ENCODE peak calls at places on chromosomes 3 and 15, in eight cellular contexts. M, W, O, L, H, E, K and T are unnamed samples.

GRCh38 chr15:94934440-94934839 is 703.1 kb downstream of the MCTP2 start:
- DNase-seq in W (no peak), K (no peak), L (no peak), E (no peak), M (no peak), O (no peak), H (no peak), T (no peak)

GRCh38 chr3:194231840-194232832 is 96.2 kb downstream of the HES1 start:
- DNase-seq in O (no peak), M (no peak), L (no peak), K (no peak), H (no peak), W (peak; percentile 15), E (no peak), T (no peak)

GRCh38 chr3:185342458-185343169 is 20.3 kb upstream of the MAP3K13 start:
- DNase-seq in H (no peak), W (no peak), O (no peak), K (no peak), L (no peak), E (no peak), M (peak; percentile 50), T (no peak)

GRCh38 chr3:30004481-30004880 is 601.9 kb upstream of the TGFBR2 start:
- DNase-seq in O (no peak), W (no peak), E (no peak), H (no peak), L (no peak), M (no peak), K (no peak), T (no peak)

GRCh38 chr15:56752986-56753385 is 19.7 kb upstream of the ZNF280D start:
- DNase-seq in K (no peak), M (no peak), H (no peak), O (no peak), W (no peak), L (no peak), E (no peak), T (no peak)

GRCh38 chr3:192408721-192409151 is 318.6 kb downstream of the FGF12 start:
- DNase-seq in O (no peak), K (no peak), M (no peak), E (no peak), H (no peak), L (no peak), W (no peak), T (no peak)

GRCh38 chr3:122235147-122235546 is 51.7 kb downstream of the CASR start:
- DNase-seq in E (no peak), H (no peak), O (no peak), L (no peak), K (no peak), W (no peak), M (no peak), T (no peak)

GRCh38 chr3:68793750-68794149 is 138.6 kb downstream of the TAFA4 start:
- DNase-seq in L (no peak), O (no peak), W (no peak), E (no peak), H (no peak), M (no peak), K (no peak), T (no peak)